ENCODE peak calls at places on chromosome 13, in eight cellular contexts. One of them, this sample, is unnamed.

GRCh38 chr13:92575782-92576181 is 650.8 kb upstream of the GPC6 start:
- DNase-seq in MV-4-11: no peak
- DNase-seq in brain microvascular endothelial cell: no peak
- DNase-seq in NCI-H1694 treated with DMSO at 0.1 percent for 48 hours: no peak
- DNase-seq in ELR: no peak
- DNase-seq in ELF-1: no peak
- DNase-seq in tibial artery: no peak
- DNase-seq in testis: no peak
- DNase-seq in this sample: no peak

GRCh38 chr13:102897371-102898138 is 51.7 kb downstream of the ERCC5 start:
- DNase-seq in MV-4-11: no peak
- DNase-seq in brain microvascular endothelial cell: no peak
- DNase-seq in NCI-H1694 treated with DMSO at 0.1 percent for 48 hours: no peak
- DNase-seq in ELR: no peak
- DNase-seq in ELF-1: no peak
- DNase-seq in tibial artery: no peak
- DNase-seq in testis: no peak
- DNase-seq in this sample: no peak

GRCh38 chr13:71867101-71867814 is at the start of gene DACH1:
- DNase-seq in MV-4-11: peak
- DNase-seq in brain microvascular endothelial cell: peak
- DNase-seq in NCI-H1694 treated with DMSO at 0.1 percent for 48 hours: peak
- DNase-seq in ELR: peak
- DNase-seq in ELF-1: peak
- DNase-seq in tibial artery: no peak
- DNase-seq in testis: peak
- DNase-seq in this sample: no peak

GRCh38 chr13:59304596-59304995 is 859.1 kb downstream of the DIAPH3 start:
- DNase-seq in MV-4-11: no peak
- DNase-seq in brain microvascular endothelial cell: no peak
- DNase-seq in NCI-H1694 treated with DMSO at 0.1 percent for 48 hours: no peak
- DNase-seq in ELR: no peak
- DNase-seq in ELF-1: no peak
- DNase-seq in tibial artery: no peak
- DNase-seq in testis: no peak
- DNase-seq in this sample: no peak

GRCh38 chr13:111421216-111421615 is 100.8 kb downstream of the TEX29 start:
- DNase-seq in MV-4-11: no peak
- DNase-seq in brain microvascular endothelial cell: no peak
- DNase-seq in NCI-H1694 treated with DMSO at 0.1 percent for 48 hours: no peak
- DNase-seq in ELR: no peak
- DNase-seq in ELF-1: no peak
- DNase-seq in tibial artery: no peak
- DNase-seq in testis: no peak
- DNase-seq in this sample: no peak

GRCh38 chr13:97849305-97849704 is 104.2 kb upstream of the IPO5 start:
- DNase-seq in MV-4-11: peak
- DNase-seq in brain microvascular endothelial cell: no peak
- DNase-seq in NCI-H1694 treated with DMSO at 0.1 percent for 48 hours: no peak
- DNase-seq in ELR: peak
- DNase-seq in ELF-1: peak
- DNase-seq in tibial artery: no peak
- DNase-seq in testis: no peak
- DNase-seq in this sample: no peak

GRCh38 chr13:57582032-57582431 is 49.5 kb upstream of the PCDH17 start:
- DNase-seq in MV-4-11: no peak
- DNase-seq in brain microvascular endothelial cell: no peak
- DNase-seq in NCI-H1694 treated with DMSO at 0.1 percent for 48 hours: no peak
- DNase-seq in ELR: no peak
- DNase-seq in ELF-1: peak
- DNase-seq in tibial artery: no peak
- DNase-seq in testis: no peak
- DNase-seq in this sample: no peak

GRCh38 chr13:109778102-109778542 is 8.3 kb downstream of the IRS2 start:
- DNase-seq in MV-4-11: peak
- DNase-seq in brain microvascular endothelial cell: no peak
- DNase-seq in NCI-H1694 treated with DMSO at 0.1 percent for 48 hours: no peak
- DNase-seq in ELR: peak
- DNase-seq in ELF-1: no peak
- DNase-seq in tibial artery: no peak
- DNase-seq in testis: no peak
- DNase-seq in this sample: no peak

GRCh38 chr13:79404985-79405384 is 1.1 kb downstream of the RBM26 start:
- DNase-seq in MV-4-11: no peak
- DNase-seq in brain microvascular endothelial cell: no peak
- DNase-seq in NCI-H1694 treated with DMSO at 0.1 percent for 48 hours: no peak
- DNase-seq in ELR: peak
- DNase-seq in ELF-1: no peak
- DNase-seq in tibial artery: no peak
- DNase-seq in testis: no peak
- DNase-seq in this sample: no peak

GRCh38 chr13:81197483-81197882 is 856.6 kb upstream of the SPRY2 start:
- DNase-seq in MV-4-11: no peak
- DNase-seq in brain microvascular endothelial cell: no peak
- DNase-seq in NCI-H1694 treated with DMSO at 0.1 percent for 48 hours: no peak
- DNase-seq in ELR: no peak
- DNase-seq in ELF-1: no peak
- DNase-seq in tibial artery: no peak
- DNase-seq in testis: no peak
- DNase-seq in this sample: no peak

GRCh38 chr13:110570886-110571285 is 9.4 kb upstream of the RAB20 start:
- DNase-seq in MV-4-11: no peak
- DNase-seq in brain microvascular endothelial cell: no peak
- DNase-seq in NCI-H1694 treated with DMSO at 0.1 percent for 48 hours: no peak
- DNase-seq in ELR: no peak
- DNase-seq in ELF-1: no peak
- DNase-seq in tibial artery: peak
- DNase-seq in testis: no peak
- DNase-seq in this sample: no peak

GRCh38 chr13:51045450-51045849 is 65.6 kb downstream of the C13orf42 start:
- DNase-seq in MV-4-11: peak
- DNase-seq in brain microvascular endothelial cell: no peak
- DNase-seq in NCI-H1694 treated with DMSO at 0.1 percent for 48 hours: no peak
- DNase-seq in ELR: no peak
- DNase-seq in ELF-1: no peak
- DNase-seq in tibial artery: no peak
- DNase-seq in testis: no peak
- DNase-seq in this sample: no peak

GRCh38 chr13:102267191-102267590 is 134.7 kb downstream of the FGF14 start:
- DNase-seq in MV-4-11: no peak
- DNase-seq in brain microvascular endothelial cell: no peak
- DNase-seq in NCI-H1694 treated with DMSO at 0.1 percent for 48 hours: no peak
- DNase-seq in ELR: no peak
- DNase-seq in ELF-1: no peak
- DNase-seq in tibial artery: no peak
- DNase-seq in testis: no peak
- DNase-seq in this sample: no peak

GRCh38 chr13:76790519-76791289 is 95.5 kb downstream of the KCTD12 start:
- DNase-seq in MV-4-11: no peak
- DNase-seq in brain microvascular endothelial cell: no peak
- DNase-seq in NCI-H1694 treated with DMSO at 0.1 percent for 48 hours: no peak
- DNase-seq in ELR: peak
- DNase-seq in ELF-1: no peak
- DNase-seq in tibial artery: no peak
- DNase-seq in testis: no peak
- DNase-seq in this sample: no peak

GRCh38 chr13:62879071-62879470 is 1463.4 kb upstream of the PCDH20 start:
- DNase-seq in MV-4-11: no peak
- DNase-seq in brain microvascular endothelial cell: peak
- DNase-seq in NCI-H1694 treated with DMSO at 0.1 percent for 48 hours: no peak
- DNase-seq in ELR: peak
- DNase-seq in ELF-1: no peak
- DNase-seq in tibial artery: no peak
- DNase-seq in testis: no peak
- DNase-seq in this sample: no peak

GRCh38 chr13:62320129-62320724 is 904.6 kb upstream of the PCDH20 start:
- DNase-seq in MV-4-11: peak
- DNase-seq in brain microvascular endothelial cell: peak
- DNase-seq in NCI-H1694 treated with DMSO at 0.1 percent for 48 hours: peak
- DNase-seq in ELR: peak
- DNase-seq in ELF-1: no peak
- DNase-seq in tibial artery: no peak
- DNase-seq in testis: no peak
- DNase-seq in this sample: no peak

GRCh38 chr13:46728777-46729176 is 68.2 kb downstream of the ESD start:
- DNase-seq in MV-4-11: peak
- DNase-seq in brain microvascular endothelial cell: no peak
- DNase-seq in NCI-H1694 treated with DMSO at 0.1 percent for 48 hours: no peak
- DNase-seq in ELR: peak
- DNase-seq in ELF-1: no peak
- DNase-seq in tibial artery: no peak
- DNase-seq in testis: no peak
- DNase-seq in this sample: no peak

GRCh38 chr13:33761744-33762143 is 56.2 kb upstream of the RFC3 start:
- DNase-seq in MV-4-11: peak
- DNase-seq in brain microvascular endothelial cell: peak
- DNase-seq in NCI-H1694 treated with DMSO at 0.1 percent for 48 hours: no peak
- DNase-seq in ELR: peak
- DNase-seq in ELF-1: peak
- DNase-seq in tibial artery: no peak
- DNase-seq in testis: peak
- DNase-seq in this sample: no peak

GRCh38 chr13:69306766-69307165 is 800.9 kb upstream of the ATXN8OS start:
- DNase-seq in MV-4-11: no peak
- DNase-seq in brain microvascular endothelial cell: no peak
- DNase-seq in NCI-H1694 treated with DMSO at 0.1 percent for 48 hours: no peak
- DNase-seq in ELR: no peak
- DNase-seq in ELF-1: no peak
- DNase-seq in tibial artery: no peak
- DNase-seq in testis: no peak
- DNase-seq in this sample: no peak

GRCh38 chr13:36859259-36859658 is 40.2 kb downstream of the RFXAP start:
- DNase-seq in MV-4-11: no peak
- DNase-seq in brain microvascular endothelial cell: no peak
- DNase-seq in NCI-H1694 treated with DMSO at 0.1 percent for 48 hours: no peak
- DNase-seq in ELR: no peak
- DNase-seq in ELF-1: no peak
- DNase-seq in tibial artery: no peak
- DNase-seq in testis: no peak
- DNase-seq in this sample: no peak

GRCh38 chr13:26061947-26062346 is 10.1 kb upstream of the SHISA2 start:
- DNase-seq in MV-4-11: peak
- DNase-seq in brain microvascular endothelial cell: peak
- DNase-seq in NCI-H1694 treated with DMSO at 0.1 percent for 48 hours: no peak
- DNase-seq in ELR: peak
- DNase-seq in ELF-1: no peak
- DNase-seq in tibial artery: no peak
- DNase-seq in testis: no peak
- DNase-seq in this sample: no peak

This sample was measured in cardiac septum.